ENCODE peak calls at places on chromosomes 2 and 18, in four cellular contexts. D is MM.1S, T is GM23248, P is hepatocyte. Y is an unnamed sample. For H3K4me1, the result is how much of the 10 kb centered on the place peaks cover.

GRCh38 chr2:40225670-40226069 is 226.2 kb downstream of the SLC8A1 start:
- DNase-seq in D (no peak), T (no peak), P (no peak), Y (no peak)

GRCh38 chr18:32302806-32303205 is 113.0 kb downstream of the MEP1B start:
- DNase-seq in D (no peak), T (no peak), P (no peak), Y (no peak)

GRCh38 chr2:134919360-134920210 is 963 bp downstream of the CCNT2 start:
- DNase-seq in D (peak), T (peak), P (no peak), Y (no peak)

GRCh38 chr2:69742170-69742952 is 427 bp downstream of the ANXA4 start:
- DNase-seq in D (no peak), T (peak), P (no peak), Y (no peak)

GRCh38 chr2:48944961-48945360 is 189.4 kb upstream of the LHCGR start:
- DNase-seq in D (no peak), T (peak), P (no peak), Y (no peak)

GRCh38 chr18:29383311-29384273 is 1206.7 kb upstream of the CDH2 start:
- DNase-seq in D (peak), T (no peak), P (no peak), Y (no peak)

GRCh38 chr2:220744861-220745260 is 827.2 kb downstream of the EPHA4 start:
- DNase-seq in D (no peak), T (peak), P (peak), Y (no peak)

GRCh38 chr2:61807036-61807757 is 46.7 kb downstream of the FAM161A start:
- DNase-seq in D (peak), T (no peak), P (no peak), Y (no peak)

GRCh38 chr2:215839816-215840215 is 173.5 kb downstream of the MREG start:
- DNase-seq in D (no peak), T (no peak), P (no peak), Y (no peak)

GRCh38 chr2:169118060-169118459 is 48.7 kb downstream of the DHRS9 start:
- DNase-seq in D (no peak), T (no peak), P (no peak), Y (no peak)

GRCh38 chr2:44549099-44549471 is 187.3 kb downstream of the CAMKMT start:
- DNase-seq in D (no peak), T (peak), P (no peak), Y (no peak)

GRCh38 chr2:141201161-141201560 is 929.7 kb downstream of the LRP1B start:
- DNase-seq in D (no peak), T (no peak), P (peak), Y (no peak)

GRCh38 chr2:148350211-148350610 is 294.3 kb upstream of the EPC2 start:
- DNase-seq in D (no peak), T (no peak), P (no peak), Y (no peak)

GRCh38 chr2:50547521-50547920 is 484.4 kb downstream of the NRXN1 start:
- DNase-seq in D (no peak), T (no peak), P (no peak), Y (no peak)

GRCh38 chr2:117983040-117983439 is 30.8 kb downstream of the CCDC93 start:
- DNase-seq in D (no peak), T (peak), P (no peak), Y (no peak)

GRCh38 chr2:42105330-42106256 is 57.8 kb downstream of the PKDCC start:
- DNase-seq in D (peak), T (no peak), P (no peak), Y (no peak)

GRCh38 chr2:238092486-238093035 is 7.6 kb upstream of the ESPNL start:
- DNase-seq in D (no peak), T (no peak), P (no peak), Y (no peak)

GRCh38 chr2:88265352-88265960 is 95.3 kb downstream of the THNSL2 start:
- DNase-seq in D (peak), T (peak), P (peak), Y (no peak)

GRCh38 chr2:85133751-85134254 is 611 bp downstream of the TCF7L1 start:
- DNase-seq in D (no peak), T (peak), P (peak), Y (no peak)

GRCh38 chr2:48530033-48530804 is at the start of gene STON1:
- DNase-seq in D (no peak), T (peak), P (peak), Y (peak)

GRCh38 chr2:235238537-235238936 is 255.3 kb upstream of the AGAP1 start:
- DNase-seq in D (no peak), T (peak), P (peak), Y (no peak)

DNA sequence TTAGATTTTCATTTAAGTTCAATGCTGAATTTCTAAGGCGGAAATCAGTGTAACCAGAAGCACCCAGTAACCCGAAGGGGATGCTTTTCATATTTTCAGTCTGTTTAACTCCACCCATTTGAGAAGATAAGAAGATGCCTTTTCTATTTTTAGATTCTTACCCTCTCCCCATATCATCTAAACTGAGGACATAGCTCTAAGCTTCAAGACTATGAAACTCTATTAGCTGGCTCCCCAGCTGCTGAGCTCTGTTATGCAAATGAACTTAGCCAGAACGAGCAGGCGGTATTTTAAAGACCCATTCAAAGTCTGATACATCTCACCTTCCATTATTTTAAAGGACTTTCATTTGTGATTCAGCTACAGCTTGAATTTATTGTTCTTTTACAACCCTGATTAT is 16.5 kb downstream of the CDC42EP3 start:
- DNase-seq in D (peak), T (no peak), P (no peak), Y (peak)
- H3K4me1 ChIP-seq in D (half or more), T (half or more), P (under half), Y (half or more)

DNA sequence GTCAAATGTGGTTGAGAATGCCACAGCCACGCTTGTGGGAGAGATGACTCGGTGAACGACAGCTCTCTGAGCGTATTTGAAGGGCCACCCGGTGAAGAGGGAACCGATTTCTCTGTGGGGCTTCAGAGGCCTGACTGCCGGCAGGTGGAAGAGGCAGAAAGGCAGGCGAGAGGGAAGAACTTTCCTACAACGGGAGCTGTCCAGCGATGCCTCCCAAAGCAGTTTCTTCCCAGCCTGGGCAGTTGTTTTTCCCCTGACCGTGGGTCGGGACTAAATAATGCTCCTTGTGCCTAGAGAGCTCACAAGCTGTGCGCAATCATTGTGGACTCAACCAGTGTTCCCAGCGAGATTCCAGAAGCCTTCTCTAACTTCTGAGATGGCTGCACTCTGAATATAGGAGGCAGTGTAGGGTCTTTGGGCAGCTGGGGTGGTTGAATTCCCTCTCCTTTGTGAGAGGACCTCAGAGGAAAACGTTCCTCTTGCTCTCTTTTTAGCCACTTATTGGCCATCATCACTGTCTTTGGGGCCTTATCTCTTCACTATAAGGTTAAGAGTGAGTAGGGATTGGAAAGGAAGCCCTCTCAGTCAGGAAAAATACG is 702 bp downstream of the SEC11C start:
- DNase-seq in D (peak), T (peak), P (peak), Y (peak)
- TF ChIP-seq EZH2 in D (no peak), T (no peak), P (no peak), Y (no peak)

GRCh38 chr18:5643288-5643687 is 99.5 kb upstream of the EPB41L3 start:
- DNase-seq in D (no peak), T (no peak), P (no peak), Y (no peak)

GRCh38 chr18:5640939-5641338 is 97.1 kb upstream of the EPB41L3 start:
- DNase-seq in D (no peak), T (no peak), P (no peak), Y (no peak)

GRCh38 chr18:5649439-5649838 is 105.6 kb upstream of the EPB41L3 start:
- DNase-seq in D (no peak), T (no peak), P (no peak), Y (no peak)

DNA sequence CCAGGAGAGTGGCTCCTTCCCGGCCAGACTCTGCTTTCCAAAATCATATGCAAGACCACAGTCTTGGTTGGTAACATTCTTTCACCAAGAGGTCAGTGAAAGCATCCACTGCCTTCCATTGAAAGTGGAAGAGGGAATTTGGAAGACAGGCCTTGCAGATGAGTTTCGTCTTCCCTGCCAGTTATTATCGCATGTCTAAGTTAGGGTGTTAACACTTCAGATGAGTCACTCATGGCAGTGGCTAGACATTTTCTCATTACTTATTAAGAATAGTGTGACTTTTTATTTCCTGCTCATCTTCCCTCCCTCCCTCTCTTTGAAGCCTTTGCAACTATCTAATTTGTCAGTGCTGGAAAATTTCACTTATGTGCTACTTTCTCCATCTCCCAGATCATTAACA is 102.9 kb upstream of the EPB41L3 start:
- DNase-seq in D (no peak), T (peak), P (no peak), Y (no peak)
- TF ChIP-seq EZH2phosphoT487 in D (no peak), T (no peak), P (no peak), Y (no peak)

GRCh38 chr2:55620123-55620779 is 2.8 kb upstream of the PPP4R3B start:
- DNase-seq in D (peak), T (peak), P (no peak), Y (peak)
- H3K4me1 ChIP-seq in D (under half), T (under half), P (under half), Y (under half)

DNA sequence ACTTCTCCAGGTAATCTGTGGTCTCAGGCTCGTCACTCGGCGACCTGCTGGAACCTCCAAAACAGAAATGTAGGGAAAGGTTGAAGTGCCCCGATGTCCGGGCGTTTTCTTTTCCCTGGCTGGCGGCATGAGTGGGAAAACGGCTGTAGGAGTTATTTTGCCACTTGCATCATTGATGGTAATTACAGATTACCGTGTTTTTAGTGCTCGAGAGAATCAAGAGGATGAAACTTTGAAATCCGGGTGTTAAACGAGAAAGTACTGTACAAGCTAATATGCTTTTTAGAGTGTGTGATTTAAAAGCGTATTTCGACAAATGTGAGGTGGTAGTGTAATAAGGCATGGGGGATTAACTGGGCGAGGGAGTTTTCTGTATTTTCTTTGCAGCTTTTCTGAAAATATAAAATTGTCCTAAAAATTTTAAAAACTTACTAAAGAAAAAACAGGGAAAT is 819 bp downstream of the GRHL1 start:
- DNase-seq in D (no peak), T (no peak), P (no peak), Y (no peak)
- TF ChIP-seq EZH2 in D (no peak), T (no peak), P (no peak), Y (peak)

DNA sequence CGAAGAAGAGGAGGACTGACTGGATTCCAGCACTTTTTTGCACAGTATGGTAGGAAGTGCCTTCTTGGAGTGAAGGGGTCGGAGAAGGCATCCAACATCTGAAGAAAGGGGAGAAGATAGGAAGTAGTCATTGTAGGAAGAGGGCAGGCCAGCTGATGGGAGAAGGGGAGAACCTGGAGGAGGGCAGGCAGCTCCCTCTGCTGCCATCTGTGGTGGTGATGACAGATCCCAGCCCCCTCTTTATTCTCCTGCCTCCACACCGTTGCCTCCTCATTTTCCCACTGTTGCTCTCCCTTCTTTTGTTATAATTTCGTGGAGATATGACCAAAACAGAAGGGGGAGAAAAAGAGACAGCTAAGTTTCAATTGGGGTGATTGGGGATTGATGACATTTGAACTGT is 2.9 kb upstream of the SCYGR2 start:
- DNase-seq in D (no peak), T (no peak), P (no peak), Y (no peak)
- TF ChIP-seq EZH2phosphoT487 in D (no peak), T (no peak), P (no peak), Y (no peak)

DNA sequence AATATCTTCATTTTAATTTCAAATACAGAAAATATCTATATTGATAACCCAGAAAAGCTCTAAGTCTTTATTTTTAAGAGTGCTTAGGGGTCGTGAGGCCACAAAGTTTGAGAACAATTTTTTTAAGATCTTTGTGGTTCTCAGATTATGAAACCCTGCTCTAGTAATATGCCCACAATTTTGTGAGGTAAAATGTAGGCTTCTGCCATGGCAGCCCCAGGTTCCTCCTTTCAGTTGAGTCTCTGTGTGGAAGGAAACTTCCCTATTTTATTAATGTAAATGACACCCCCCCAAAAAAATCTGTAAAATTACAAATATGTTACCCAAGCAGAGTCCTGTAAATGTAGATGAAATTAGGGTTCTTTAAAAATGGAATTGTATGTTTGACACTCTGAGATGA is 600.5 kb downstream of the SATB2 start:
- DNase-seq in D (no peak), T (no peak), P (no peak), Y (no peak)
- H3K4me1 ChIP-seq in D (under half), T (under half), P (under half), Y (under half)

GRCh38 chr2:22517141-22517540 is 867.8 kb upstream of the KLHL29 start:
- DNase-seq in D (no peak), T (no peak), P (no peak), Y (no peak)

GRCh38 chr2:22525676-22526075 is 859.3 kb upstream of the KLHL29 start:
- DNase-seq in D (no peak), T (no peak), P (no peak), Y (no peak)

GRCh38 chr2:22521620-22522019 is 863.4 kb upstream of the KLHL29 start:
- DNase-seq in D (no peak), T (no peak), P (no peak), Y (peak)

DNA sequence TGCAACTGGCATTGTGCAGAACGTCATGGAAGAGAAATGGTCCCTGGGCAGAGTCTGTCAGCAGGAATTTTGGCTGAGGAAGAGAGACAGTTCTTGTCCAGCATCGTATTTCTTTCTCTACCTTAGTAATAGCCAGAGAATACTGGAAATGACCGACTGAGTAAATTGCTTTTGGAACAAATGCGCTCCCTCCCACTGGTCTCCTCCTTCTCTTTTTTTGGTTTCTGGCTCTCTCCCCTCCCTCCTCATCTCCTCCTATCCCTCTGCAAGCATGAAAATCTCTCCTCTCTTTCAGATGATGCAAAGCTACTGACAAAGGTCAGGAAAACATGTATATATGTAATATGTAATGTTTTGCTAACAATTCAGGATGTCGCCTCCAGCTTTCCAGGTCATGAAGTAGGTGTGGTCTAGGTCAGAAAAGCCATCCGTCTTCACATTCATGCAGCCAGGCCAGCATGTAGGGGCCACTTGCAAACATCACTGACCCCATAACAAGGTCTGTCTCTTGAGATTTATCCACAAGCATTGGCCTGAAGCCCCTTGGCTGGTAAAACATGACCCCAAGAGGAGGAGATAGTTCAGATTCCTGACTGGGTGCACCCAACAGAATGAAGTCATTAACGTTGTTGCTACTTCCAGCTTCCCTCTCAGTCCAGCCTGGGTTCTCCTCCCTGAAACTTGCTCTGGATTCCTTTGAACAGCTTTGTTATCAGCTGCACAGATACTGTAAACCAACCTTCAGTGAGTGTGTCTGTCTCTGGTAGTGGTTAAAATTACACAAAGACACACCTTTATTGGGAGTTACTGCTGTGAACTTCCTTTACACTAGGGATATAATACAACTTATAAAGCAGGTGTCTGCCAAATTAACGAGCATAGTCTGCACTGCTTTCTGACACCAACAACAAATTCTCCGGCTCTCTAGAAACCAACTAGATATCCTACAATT is 864.4 kb upstream of the KLHL29 start:
- DNase-seq in D (no peak), T (no peak), P (no peak), Y (no peak)
- TF ChIP-seq EZH2 in D (no peak), T (no peak), P (no peak), Y (no peak)

GRCh38 chr2:197614532-197614931 is 60.9 kb downstream of the RFTN2 start:
- DNase-seq in D (no peak), T (no peak), P (no peak), Y (no peak)
- TF ChIP-seq EZH2phosphoT487 in D (no peak), T (no peak), P (no peak), Y (no peak)

DNA sequence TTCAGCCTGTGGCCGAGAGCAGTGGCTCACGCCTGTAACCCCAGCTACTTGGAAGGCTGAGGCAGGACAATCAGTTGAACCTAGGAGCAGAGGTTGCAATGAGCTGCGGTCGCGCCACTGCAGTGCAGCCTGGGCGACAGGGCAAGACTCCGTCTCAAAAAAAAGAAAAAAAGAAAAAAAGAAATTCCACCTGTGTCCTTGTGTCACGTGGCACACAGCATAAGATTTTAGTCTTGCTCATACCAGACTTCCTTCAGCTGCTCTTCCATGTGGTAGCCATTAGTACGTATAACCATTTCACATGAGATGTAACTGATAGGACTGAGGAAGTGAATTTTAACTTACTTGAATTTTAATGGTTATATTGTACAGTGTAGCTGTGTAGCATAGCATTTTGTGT is 4.0 kb downstream of the NOP58 start:
- DNase-seq in D (peak), T (peak), P (no peak), Y (no peak)
- H3K4me1 ChIP-seq in D (under half), T (under half), P (under half), Y (under half)